ENCODE peak calls at places on chromosomes 4 and X, in five cellular contexts. One of them, this sample, is unnamed.

GRCh38 chrX:147853701-147854100 is 58.0 kb upstream of the FMR1 start:
- DNase-seq in iris pigment epithelial cell: no peak
- DNase-seq in C1 segment of cervical spinal cord: no peak
- DNase-seq in Right ventricle myocardium superior: no peak
- DNase-seq in AG09309: no peak
- DNase-seq in this sample: no peak

GRCh38 chrX:68895339-68896250 is 66.8 kb downstream of the EFNB1 start:
- DNase-seq in iris pigment epithelial cell: peak
- DNase-seq in C1 segment of cervical spinal cord: peak
- DNase-seq in Right ventricle myocardium superior: peak
- DNase-seq in AG09309: no peak
- DNase-seq in this sample: peak

GRCh38 chrX:111254896-111255693 is 15.2 kb downstream of the CAPN6 start:
- DNase-seq in iris pigment epithelial cell: no peak
- DNase-seq in C1 segment of cervical spinal cord: no peak
- DNase-seq in Right ventricle myocardium superior: no peak
- DNase-seq in AG09309: no peak
- DNase-seq in this sample: no peak

GRCh38 chr4:145887241-145887964 is 51.2 kb downstream of the ZNF827 start:
- DNase-seq in iris pigment epithelial cell: peak
- DNase-seq in C1 segment of cervical spinal cord: no peak
- DNase-seq in Right ventricle myocardium superior: no peak
- DNase-seq in AG09309: peak
- DNase-seq in this sample: peak

GRCh38 chrX:110145854-110146253 is 142.9 kb downstream of the TMEM164 start:
- DNase-seq in iris pigment epithelial cell: peak
- DNase-seq in C1 segment of cervical spinal cord: no peak
- DNase-seq in Right ventricle myocardium superior: no peak
- DNase-seq in AG09309: no peak
- DNase-seq in this sample: no peak

GRCh38 chrX:56281789-56282188 is 49.6 kb downstream of the KLF8 start:
- DNase-seq in iris pigment epithelial cell: peak
- DNase-seq in C1 segment of cervical spinal cord: no peak
- DNase-seq in Right ventricle myocardium superior: no peak
- DNase-seq in AG09309: no peak
- DNase-seq in this sample: no peak

GRCh38 chr4:16269742-16270522 is 43.7 kb upstream of the TAPT1 start:
- DNase-seq in iris pigment epithelial cell: peak
- DNase-seq in C1 segment of cervical spinal cord: no peak
- DNase-seq in Right ventricle myocardium superior: peak
- DNase-seq in AG09309: peak
- DNase-seq in this sample: no peak

GRCh38 chr4:173362666-173363065 is 8.1 kb upstream of the SAP30 start:
- DNase-seq in iris pigment epithelial cell: no peak
- DNase-seq in C1 segment of cervical spinal cord: no peak
- DNase-seq in Right ventricle myocardium superior: no peak
- DNase-seq in AG09309: no peak
- DNase-seq in this sample: no peak

GRCh38 chr4:128675083-128675482 is 134.4 kb upstream of the JADE1 start:
- DNase-seq in iris pigment epithelial cell: no peak
- DNase-seq in C1 segment of cervical spinal cord: no peak
- DNase-seq in Right ventricle myocardium superior: no peak
- DNase-seq in AG09309: no peak
- DNase-seq in this sample: no peak

GRCh38 chr4:119525005-119525749 is 103.4 kb downstream of the PDE5A start:
- DNase-seq in iris pigment epithelial cell: peak
- DNase-seq in C1 segment of cervical spinal cord: no peak
- DNase-seq in Right ventricle myocardium superior: no peak
- DNase-seq in AG09309: no peak
- DNase-seq in this sample: peak

GRCh38 chrX:100447563-100448397 is 37.7 kb upstream of the PCDH19 start:
- DNase-seq in iris pigment epithelial cell: peak
- DNase-seq in C1 segment of cervical spinal cord: no peak
- DNase-seq in Right ventricle myocardium superior: peak
- DNase-seq in AG09309: no peak
- DNase-seq in this sample: no peak

GRCh38 chrX:137565921-137566745 is at the start of gene ZIC3:
- DNase-seq in iris pigment epithelial cell: peak
- DNase-seq in C1 segment of cervical spinal cord: peak
- DNase-seq in Right ventricle myocardium superior: peak
- DNase-seq in AG09309: no peak
- DNase-seq in this sample: no peak

GRCh38 chr4:89438102-89438831 is 130.7 kb upstream of the GPRIN3 start:
- DNase-seq in iris pigment epithelial cell: peak
- DNase-seq in C1 segment of cervical spinal cord: no peak
- DNase-seq in Right ventricle myocardium superior: no peak
- DNase-seq in AG09309: peak
- DNase-seq in this sample: no peak

GRCh38 chrX:8273451-8273894 is 102.4 kb upstream of the VCX2 start:
- DNase-seq in iris pigment epithelial cell: peak
- DNase-seq in C1 segment of cervical spinal cord: no peak
- DNase-seq in Right ventricle myocardium superior: no peak
- DNase-seq in AG09309: no peak
- DNase-seq in this sample: no peak

GRCh38 chr4:122045533-122045932 is 93.7 kb upstream of the TRPC3 start:
- DNase-seq in iris pigment epithelial cell: peak
- DNase-seq in C1 segment of cervical spinal cord: no peak
- DNase-seq in Right ventricle myocardium superior: no peak
- DNase-seq in AG09309: peak
- DNase-seq in this sample: peak

GRCh38 chr4:156805696-156806095 is 165.9 kb downstream of the PDGFC start:
- DNase-seq in iris pigment epithelial cell: peak
- DNase-seq in C1 segment of cervical spinal cord: no peak
- DNase-seq in Right ventricle myocardium superior: no peak
- DNase-seq in AG09309: no peak
- DNase-seq in this sample: no peak

GRCh38 chr4:157115613-157116340 is 39.8 kb downstream of the GLRB start:
- DNase-seq in iris pigment epithelial cell: peak
- DNase-seq in C1 segment of cervical spinal cord: no peak
- DNase-seq in Right ventricle myocardium superior: no peak
- DNase-seq in AG09309: peak
- DNase-seq in this sample: no peak

GRCh38 chrX:3295731-3296130 is 50.7 kb downstream of the MXRA5 start:
- DNase-seq in iris pigment epithelial cell: peak
- DNase-seq in C1 segment of cervical spinal cord: no peak
- DNase-seq in Right ventricle myocardium superior: no peak
- DNase-seq in AG09309: no peak
- DNase-seq in this sample: no peak

GRCh38 chr4:23717528-23718248 is 172.2 kb downstream of the PPARGC1A start:
- DNase-seq in iris pigment epithelial cell: peak
- DNase-seq in C1 segment of cervical spinal cord: no peak
- DNase-seq in Right ventricle myocardium superior: no peak
- DNase-seq in AG09309: no peak
- DNase-seq in this sample: no peak

GRCh38 chrX:38109042-38109904 is 102.9 kb downstream of the SYTL5 start:
- DNase-seq in iris pigment epithelial cell: no peak
- DNase-seq in C1 segment of cervical spinal cord: no peak
- DNase-seq in Right ventricle myocardium superior: no peak
- DNase-seq in AG09309: no peak
- DNase-seq in this sample: no peak

GRCh38 chr4:43089730-43090129 is 197.2 kb downstream of the GRXCR1 start:
- DNase-seq in iris pigment epithelial cell: peak
- DNase-seq in C1 segment of cervical spinal cord: no peak
- DNase-seq in Right ventricle myocardium superior: no peak
- DNase-seq in AG09309: no peak
- DNase-seq in this sample: no peak

GRCh38 chr4:4981427-4981826 is 37.8 kb downstream of the CYTL1 start:
- DNase-seq in iris pigment epithelial cell: no peak
- DNase-seq in C1 segment of cervical spinal cord: no peak
- DNase-seq in Right ventricle myocardium superior: no peak
- DNase-seq in AG09309: peak
- DNase-seq in this sample: no peak

GRCh38 chr4:7767966-7768365 is 171.7 kb downstream of the AFAP1 start:
- DNase-seq in iris pigment epithelial cell: no peak
- DNase-seq in C1 segment of cervical spinal cord: no peak
- DNase-seq in Right ventricle myocardium superior: no peak
- DNase-seq in AG09309: no peak
- DNase-seq in this sample: no peak

GRCh38 chr4:183823394-183823793 is 81.7 kb upstream of the STOX2 start:
- DNase-seq in iris pigment epithelial cell: peak
- DNase-seq in C1 segment of cervical spinal cord: no peak
- DNase-seq in Right ventricle myocardium superior: peak
- DNase-seq in AG09309: peak
- DNase-seq in this sample: no peak

GRCh38 chr4:42359686-42360085 is 37.6 kb upstream of the SHISA3 start:
- DNase-seq in iris pigment epithelial cell: no peak
- DNase-seq in C1 segment of cervical spinal cord: no peak
- DNase-seq in Right ventricle myocardium superior: no peak
- DNase-seq in AG09309: no peak
- DNase-seq in this sample: peak

This sample was measured in AG04450.